ENCODE peak calls at places on chromosomes 11 and 22, in eight cellular contexts. One of them, this sample, is unnamed.

GRCh38 chr11:126512251-126512650 is 156.8 kb downstream of the ST3GAL4 start:
- DNase-seq in OCI-M1: no peak
- DNase-seq in fibroblast of lung: no peak
- DNase-seq in Caki2: no peak
- DNase-seq in nephron progenitor cell: no peak
- DNase-seq in GM23248: no peak
- DNase-seq in NCI-H2171 treated with DMSO at 0.1 percent for 48 hours: no peak
- DNase-seq in osteocyte: no peak
- DNase-seq in this sample: no peak

GRCh38 chr11:69088676-69089146 is 40.0 kb downstream of the TPCN2 start:
- DNase-seq in OCI-M1: peak
- DNase-seq in fibroblast of lung: peak
- DNase-seq in Caki2: peak
- DNase-seq in nephron progenitor cell: peak
- DNase-seq in GM23248: peak
- DNase-seq in NCI-H2171 treated with DMSO at 0.1 percent for 48 hours: peak
- DNase-seq in osteocyte: peak
- DNase-seq in this sample: no peak

GRCh38 chr11:94128746-94129504 is at the start of gene PANX1:
- DNase-seq in OCI-M1: peak
- DNase-seq in fibroblast of lung: peak
- DNase-seq in Caki2: peak
- DNase-seq in nephron progenitor cell: peak
- DNase-seq in GM23248: peak
- DNase-seq in NCI-H2171 treated with DMSO at 0.1 percent for 48 hours: peak
- DNase-seq in osteocyte: peak
- DNase-seq in this sample: peak

GRCh38 chr11:66969584-66970205 is 5.4 kb upstream of the C11orf86 start:
- DNase-seq in OCI-M1: no peak
- DNase-seq in fibroblast of lung: peak
- DNase-seq in Caki2: no peak
- DNase-seq in nephron progenitor cell: no peak
- DNase-seq in GM23248: peak
- DNase-seq in NCI-H2171 treated with DMSO at 0.1 percent for 48 hours: no peak
- DNase-seq in osteocyte: no peak
- DNase-seq in this sample: no peak

GRCh38 chr11:65290448-65291165 is 24.1 kb upstream of the CDC42EP2 start:
- DNase-seq in OCI-M1: peak
- DNase-seq in fibroblast of lung: peak
- DNase-seq in Caki2: no peak
- DNase-seq in nephron progenitor cell: no peak
- DNase-seq in GM23248: peak
- DNase-seq in NCI-H2171 treated with DMSO at 0.1 percent for 48 hours: peak
- DNase-seq in osteocyte: no peak
- DNase-seq in this sample: peak

GRCh38 chr22:26743149-26743548 is 85.8 kb downstream of the MIAT start:
- DNase-seq in OCI-M1: no peak
- DNase-seq in fibroblast of lung: no peak
- DNase-seq in Caki2: no peak
- DNase-seq in nephron progenitor cell: no peak
- DNase-seq in GM23248: no peak
- DNase-seq in NCI-H2171 treated with DMSO at 0.1 percent for 48 hours: no peak
- DNase-seq in osteocyte: no peak
- DNase-seq in this sample: no peak

GRCh38 chr22:41532908-41533825 is 11.1 kb downstream of the POLR3H start:
- DNase-seq in OCI-M1: peak
- DNase-seq in fibroblast of lung: peak
- DNase-seq in Caki2: peak
- DNase-seq in nephron progenitor cell: peak
- DNase-seq in GM23248: peak
- DNase-seq in NCI-H2171 treated with DMSO at 0.1 percent for 48 hours: peak
- DNase-seq in osteocyte: peak
- DNase-seq in this sample: peak

GRCh38 chr22:23652711-23653110 is 20.6 kb upstream of the DRICH1 start:
- DNase-seq in OCI-M1: no peak
- DNase-seq in fibroblast of lung: no peak
- DNase-seq in Caki2: no peak
- DNase-seq in nephron progenitor cell: no peak
- DNase-seq in GM23248: no peak
- DNase-seq in NCI-H2171 treated with DMSO at 0.1 percent for 48 hours: no peak
- DNase-seq in osteocyte: no peak
- DNase-seq in this sample: no peak

GRCh38 chr11:128731041-128731663 is 37.3 kb downstream of the FLI1 start:
- DNase-seq in OCI-M1: no peak
- DNase-seq in fibroblast of lung: no peak
- DNase-seq in Caki2: no peak
- DNase-seq in nephron progenitor cell: no peak
- DNase-seq in GM23248: no peak
- DNase-seq in NCI-H2171 treated with DMSO at 0.1 percent for 48 hours: no peak
- DNase-seq in osteocyte: no peak
- DNase-seq in this sample: no peak

GRCh38 chr22:46908641-46909107 is 146.2 kb downstream of the TBC1D22A start:
- DNase-seq in OCI-M1: no peak
- DNase-seq in fibroblast of lung: no peak
- DNase-seq in Caki2: no peak
- DNase-seq in nephron progenitor cell: no peak
- DNase-seq in GM23248: no peak
- DNase-seq in NCI-H2171 treated with DMSO at 0.1 percent for 48 hours: no peak
- DNase-seq in osteocyte: peak
- DNase-seq in this sample: no peak

GRCh38 chr22:37044634-37045625 is 6.6 kb upstream of the KCTD17 start:
- DNase-seq in OCI-M1: no peak
- DNase-seq in fibroblast of lung: no peak
- DNase-seq in Caki2: no peak
- DNase-seq in nephron progenitor cell: no peak
- DNase-seq in GM23248: no peak
- DNase-seq in NCI-H2171 treated with DMSO at 0.1 percent for 48 hours: no peak
- DNase-seq in osteocyte: no peak
- DNase-seq in this sample: no peak

GRCh38 chr22:43535741-43536140 is 123.9 kb downstream of the MPPED1 start:
- DNase-seq in OCI-M1: no peak
- DNase-seq in fibroblast of lung: no peak
- DNase-seq in Caki2: no peak
- DNase-seq in nephron progenitor cell: no peak
- DNase-seq in GM23248: no peak
- DNase-seq in NCI-H2171 treated with DMSO at 0.1 percent for 48 hours: no peak
- DNase-seq in osteocyte: no peak
- DNase-seq in this sample: no peak

GRCh38 chr22:24803064-24803542 is 2.9 kb upstream of the SGSM1 start:
- DNase-seq in OCI-M1: peak
- DNase-seq in fibroblast of lung: peak
- DNase-seq in Caki2: peak
- DNase-seq in nephron progenitor cell: peak
- DNase-seq in GM23248: peak
- DNase-seq in NCI-H2171 treated with DMSO at 0.1 percent for 48 hours: peak
- DNase-seq in osteocyte: no peak
- DNase-seq in this sample: no peak

GRCh38 chr11:130278151-130278550 is 36.6 kb downstream of the ZBTB44 start:
- DNase-seq in OCI-M1: peak
- DNase-seq in fibroblast of lung: no peak
- DNase-seq in Caki2: no peak
- DNase-seq in nephron progenitor cell: no peak
- DNase-seq in GM23248: no peak
- DNase-seq in NCI-H2171 treated with DMSO at 0.1 percent for 48 hours: no peak
- DNase-seq in osteocyte: no peak
- DNase-seq in this sample: no peak

GRCh38 chr11:1693327-1694063 is 3.5 kb upstream of the KRTAP5-6 start:
- DNase-seq in OCI-M1: peak
- DNase-seq in fibroblast of lung: peak
- DNase-seq in Caki2: peak
- DNase-seq in nephron progenitor cell: peak
- DNase-seq in GM23248: peak
- DNase-seq in NCI-H2171 treated with DMSO at 0.1 percent for 48 hours: peak
- DNase-seq in osteocyte: peak
- DNase-seq in this sample: peak

GRCh38 chr11:18071098-18071705 is 25.1 kb upstream of the TPH1 start:
- DNase-seq in OCI-M1: no peak
- DNase-seq in fibroblast of lung: no peak
- DNase-seq in Caki2: no peak
- DNase-seq in nephron progenitor cell: no peak
- DNase-seq in GM23248: no peak
- DNase-seq in NCI-H2171 treated with DMSO at 0.1 percent for 48 hours: no peak
- DNase-seq in osteocyte: no peak
- DNase-seq in this sample: no peak

GRCh38 chr11:27118371-27118770 is 77.8 kb downstream of the BBOX1 start:
- DNase-seq in OCI-M1: no peak
- DNase-seq in fibroblast of lung: no peak
- DNase-seq in Caki2: no peak
- DNase-seq in nephron progenitor cell: no peak
- DNase-seq in GM23248: peak
- DNase-seq in NCI-H2171 treated with DMSO at 0.1 percent for 48 hours: no peak
- DNase-seq in osteocyte: no peak
- DNase-seq in this sample: no peak